ENCODE peak calls at places on chromosome 22, in four cellular contexts. One of them, this sample, is unnamed.

GRCh38 chr22:47954107-47954506 is 1191.7 kb downstream of the TBC1D22A start:
- DNase-seq in IMR-90: no peak
- DNase-seq in HepG2: no peak
- DNase-seq in GM12878: no peak
- DNase-seq in this sample: no peak

GRCh38 chr22:24976442-24977218 is 24.1 kb downstream of the KIAA1671 start:
- DNase-seq in IMR-90: no peak
- DNase-seq in HepG2: no peak
- DNase-seq in GM12878: no peak
- DNase-seq in this sample: no peak

GRCh38 chr22:30318773-30319419 is 7.8 kb downstream of the TBC1D10A start:
- DNase-seq in HepG2: no peak
- DNase-seq in GM12878: no peak
- DNase-seq in IMR-90: no peak
- DNase-seq in this sample: no peak

GRCh38 chr22:22061085-22062077 is 78.8 kb upstream of the TOP3B start:
- DNase-seq in HepG2: peak
- DNase-seq in GM12878: no peak
- DNase-seq in IMR-90: peak
- DNase-seq in this sample: no peak

GRCh38 chr22:22099833-22100812 is 117.5 kb upstream of the TOP3B start:
- DNase-seq in HepG2: no peak
- DNase-seq in IMR-90: peak
- DNase-seq in GM12878: no peak
- DNase-seq in this sample: no peak

GRCh38 chr22:45911601-45912271 is 65.2 kb downstream of the WNT7B start:
- DNase-seq in GM12878: no peak
- DNase-seq in HepG2: peak
- DNase-seq in IMR-90: no peak
- DNase-seq in this sample: no peak

GRCh38 chr22:22884010-22884887 is 3.4 kb upstream of the IGLL5 start:
- DNase-seq in IMR-90: peak
- DNase-seq in HepG2: peak
- DNase-seq in GM12878: no peak
- DNase-seq in this sample: peak

GRCh38 chr22:25451480-25452114 is 112.9 kb upstream of the GRK3 start:
- DNase-seq in IMR-90: peak
- DNase-seq in GM12878: no peak
- DNase-seq in HepG2: no peak
- DNase-seq in this sample: no peak

GRCh38 chr22:26515938-26516337 is 3.7 kb upstream of the TFIP11 start:
- DNase-seq in HepG2: no peak
- DNase-seq in IMR-90: no peak
- DNase-seq in GM12878: no peak
- DNase-seq in this sample: no peak

GRCh38 chr22:41576877-41577276 is 12.8 kb downstream of the PMM1 start:
- DNase-seq in IMR-90: peak
- DNase-seq in GM12878: no peak
- DNase-seq in HepG2: peak
- DNase-seq in this sample: peak

GRCh38 chr22:33931406-33931805 is 11.1 kb upstream of the LARGE1 start:
- DNase-seq in HepG2: no peak
- DNase-seq in IMR-90: no peak
- DNase-seq in GM12878: no peak
- DNase-seq in this sample: no peak

GRCh38 chr22:45329536-45329936 is 19.8 kb downstream of the FAM118A start:
- DNase-seq in IMR-90: no peak
- DNase-seq in HepG2: no peak
- DNase-seq in GM12878: no peak
- DNase-seq in this sample: peak

GRCh38 chr22:23767303-23767672 is 484 bp downstream of the CHCHD10 start:
- DNase-seq in GM12878: no peak
- DNase-seq in IMR-90: no peak
- DNase-seq in HepG2: no peak
- DNase-seq in this sample: no peak

GRCh38 chr22:38032681-38033521 is 24.3 kb upstream of the PICK1 start:
- DNase-seq in HepG2: peak
- DNase-seq in GM12878: no peak
- DNase-seq in IMR-90: peak
- DNase-seq in this sample: no peak

GRCh38 chr22:30187726-30188407 is 58.7 kb downstream of the LIF start:
- DNase-seq in HepG2: no peak
- DNase-seq in IMR-90: peak
- DNase-seq in GM12878: no peak
- DNase-seq in this sample: no peak

GRCh38 chr22:47333625-47334024 is 571.2 kb downstream of the TBC1D22A start:
- DNase-seq in GM12878: no peak
- DNase-seq in IMR-90: peak
- DNase-seq in HepG2: peak
- DNase-seq in this sample: no peak

GRCh38 chr22:33166206-33166605 is 108.0 kb upstream of the SYN3 start:
- DNase-seq in GM12878: no peak
- DNase-seq in HepG2: no peak
- DNase-seq in IMR-90: no peak
- DNase-seq in this sample: no peak

GRCh38 chr22:31586137-31586920 is 75.7 kb downstream of the PISD start:
- DNase-seq in GM12878: no peak
- DNase-seq in IMR-90: peak
- DNase-seq in HepG2: peak
- DNase-seq in this sample: no peak

GRCh38 chr22:31584804-31585160 is 77.2 kb downstream of the PISD start:
- DNase-seq in IMR-90: no peak
- DNase-seq in HepG2: no peak
- DNase-seq in GM12878: no peak
- DNase-seq in this sample: no peak

GRCh38 chr22:31583861-31584485 is 78.0 kb downstream of the PISD start:
- DNase-seq in HepG2: no peak
- DNase-seq in GM12878: no peak
- DNase-seq in IMR-90: peak
- DNase-seq in this sample: no peak

GRCh38 chr22:31588970-31589675 is 72.9 kb downstream of the PISD start:
- DNase-seq in HepG2: peak
- DNase-seq in GM12878: no peak
- DNase-seq in IMR-90: no peak
- DNase-seq in this sample: no peak

DNA sequence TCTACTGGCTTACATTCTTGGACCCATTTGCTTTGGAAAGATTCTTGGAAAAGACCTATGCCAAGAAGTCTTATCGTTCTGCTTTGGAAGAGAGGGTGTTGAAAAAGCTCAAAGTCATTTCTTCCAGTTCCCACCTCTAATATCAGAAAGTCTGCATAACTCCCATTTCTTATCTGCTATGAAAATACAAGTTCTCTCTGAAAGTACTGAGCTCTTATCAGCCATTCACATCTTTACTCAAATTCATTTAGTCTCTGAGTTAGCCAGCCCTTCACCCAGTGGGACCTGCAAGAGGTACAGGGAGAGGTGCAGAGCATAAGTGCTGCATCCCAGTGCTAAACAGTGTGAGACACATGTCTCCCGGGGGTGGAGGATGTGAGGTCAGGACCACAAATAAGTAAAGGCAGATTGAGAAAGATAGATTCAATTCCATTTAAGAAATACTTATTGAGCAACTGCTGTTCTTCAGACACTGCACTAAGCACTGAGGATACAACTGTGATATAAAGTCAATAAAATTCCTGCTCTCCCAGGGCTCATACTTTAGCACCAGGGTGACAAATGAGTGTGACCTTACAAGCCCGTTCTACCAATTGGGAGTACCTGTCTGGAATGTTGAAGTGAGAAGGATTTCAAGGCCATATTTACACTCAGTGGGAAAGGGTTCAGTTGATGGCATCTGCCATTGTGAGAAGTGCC is 76.7 kb downstream of the PISD start:
- DNase-seq in GM12878: no peak
- DNase-seq in HepG2: peak
- DNase-seq in IMR-90: peak
- DNase-seq in this sample: no peak
- TF ChIP-seq MXI1 in GM12878: no peak
- TF ChIP-seq MXI1 in HepG2: no peak
- TF ChIP-seq MXI1 in IMR-90: no peak
- TF ChIP-seq MXI1 in this sample: no peak

GRCh38 chr22:35661377-35661937 is 13.2 kb downstream of the APOL6 start:
- DNase-seq in HepG2: no peak
- DNase-seq in IMR-90: peak
- DNase-seq in GM12878: no peak
- DNase-seq in this sample: no peak

GRCh38 chr22:35651085-35651484 is 2.8 kb downstream of the APOL6 start:
- DNase-seq in GM12878: no peak
- DNase-seq in IMR-90: no peak
- DNase-seq in HepG2: no peak
- DNase-seq in this sample: no peak

GRCh38 chr22:35657571-35658312 is 9.5 kb downstream of the APOL6 start:
- DNase-seq in IMR-90: no peak
- DNase-seq in HepG2: no peak
- DNase-seq in GM12878: no peak
- DNase-seq in this sample: no peak

GRCh38 chr22:35656284-35656752 is 8.1 kb downstream of the APOL6 start:
- DNase-seq in IMR-90: no peak
- DNase-seq in HepG2: no peak
- DNase-seq in GM12878: no peak
- DNase-seq in this sample: peak
- TF ChIP-seq MXI1 in IMR-90: no peak
- TF ChIP-seq MXI1 in HepG2: no peak
- TF ChIP-seq MXI1 in GM12878: no peak
- TF ChIP-seq MXI1 in this sample: no peak

GRCh38 chr22:42907404-42908081 is 50.5 kb upstream of the ARFGAP3 start:
- DNase-seq in GM12878: no peak
- DNase-seq in IMR-90: no peak
- DNase-seq in HepG2: no peak
- DNase-seq in this sample: no peak

GRCh38 chr22:42905702-42906183 is 48.7 kb upstream of the ARFGAP3 start:
- DNase-seq in GM12878: no peak
- DNase-seq in HepG2: no peak
- DNase-seq in IMR-90: no peak
- DNase-seq in this sample: peak

GRCh38 chr22:42905217-42905616 is 48.1 kb upstream of the ARFGAP3 start:
- DNase-seq in GM12878: no peak
- DNase-seq in HepG2: no peak
- DNase-seq in IMR-90: no peak
- DNase-seq in this sample: no peak

GRCh38 chr22:42908082-42908746 is 51.1 kb upstream of the ARFGAP3 start:
- DNase-seq in HepG2: no peak
- DNase-seq in IMR-90: no peak
- DNase-seq in GM12878: no peak
- DNase-seq in this sample: no peak

DNA sequence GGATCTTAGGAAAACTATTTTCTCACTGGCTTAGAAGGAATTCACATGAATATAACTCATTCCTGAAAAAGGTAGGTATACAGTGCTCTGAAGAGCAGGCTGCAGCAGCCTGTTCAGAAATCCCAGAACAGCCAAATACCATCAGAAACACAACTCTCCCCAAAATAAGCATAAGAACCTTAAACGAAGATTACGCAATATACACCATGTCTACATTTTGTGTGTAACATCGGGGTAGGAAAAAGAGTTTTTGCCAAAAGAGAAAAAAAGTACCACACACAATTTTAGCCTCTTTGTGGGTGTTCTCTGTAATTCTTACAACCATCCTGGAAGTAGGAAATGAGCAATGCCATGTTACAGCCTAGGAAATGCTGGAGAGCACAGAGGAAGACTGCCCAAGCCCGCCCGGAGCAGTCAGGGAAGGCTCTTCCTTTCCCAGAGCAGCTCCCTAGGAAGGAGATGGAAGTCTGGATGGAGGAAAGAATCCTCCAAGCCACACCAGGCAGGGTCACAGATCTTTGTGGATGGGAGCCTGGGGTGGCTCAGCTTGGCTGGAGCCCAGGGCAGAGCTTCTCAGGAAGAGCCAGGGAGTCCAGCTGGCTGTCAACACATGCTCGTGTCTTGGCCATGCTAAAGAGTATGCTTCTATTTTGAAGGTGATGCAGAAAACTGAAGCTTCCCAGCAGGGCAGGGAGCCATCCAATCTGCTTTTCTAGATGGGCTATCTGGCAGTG is 49.7 kb upstream of the ARFGAP3 start:
- DNase-seq in IMR-90: peak
- DNase-seq in GM12878: no peak
- DNase-seq in HepG2: no peak
- DNase-seq in this sample: no peak
- TF ChIP-seq MXI1 in IMR-90: no peak
- TF ChIP-seq MXI1 in GM12878: no peak
- TF ChIP-seq MXI1 in HepG2: no peak
- TF ChIP-seq MXI1 in this sample: no peak

GRCh38 chr22:39513791-39514190 is 6.6 kb upstream of the ATF4 start:
- DNase-seq in GM12878: no peak
- DNase-seq in HepG2: no peak
- DNase-seq in IMR-90: no peak
- DNase-seq in this sample: no peak

GRCh38 chr22:39515266-39516050 is 4.9 kb upstream of the ATF4 start:
- DNase-seq in HepG2: no peak
- DNase-seq in IMR-90: no peak
- DNase-seq in GM12878: no peak
- DNase-seq in this sample: no peak

GRCh38 chr22:39517470-39517869 is 2.9 kb upstream of the ATF4 start:
- DNase-seq in IMR-90: no peak
- DNase-seq in HepG2: no peak
- DNase-seq in GM12878: no peak
- DNase-seq in this sample: no peak

GRCh38 chr22:39512026-39512425 is 8.3 kb upstream of the ATF4 start:
- DNase-seq in IMR-90: no peak
- DNase-seq in GM12878: no peak
- DNase-seq in HepG2: no peak
- DNase-seq in this sample: no peak

GRCh38 chr22:39514373-39514973 is 5.9 kb upstream of the ATF4 start:
- DNase-seq in IMR-90: peak
- DNase-seq in HepG2: no peak
- DNase-seq in GM12878: no peak
- DNase-seq in this sample: peak
- TF ChIP-seq MXI1 in IMR-90: no peak
- TF ChIP-seq MXI1 in HepG2: no peak
- TF ChIP-seq MXI1 in GM12878: no peak
- TF ChIP-seq MXI1 in this sample: no peak

GRCh38 chr22:49306632-49306975 is 521.1 kb downstream of the BRD1 start:
- DNase-seq in HepG2: no peak
- DNase-seq in GM12878: no peak
- DNase-seq in IMR-90: no peak
- DNase-seq in this sample: no peak

GRCh38 chr22:49307071-49307830 is 520.4 kb downstream of the BRD1 start:
- DNase-seq in IMR-90: no peak
- DNase-seq in HepG2: no peak
- DNase-seq in GM12878: no peak
- DNase-seq in this sample: no peak

GRCh38 chr22:49305966-49306631 is 521.6 kb downstream of the BRD1 start:
- DNase-seq in GM12878: no peak
- DNase-seq in HepG2: no peak
- DNase-seq in IMR-90: no peak
- DNase-seq in this sample: no peak

GRCh38 chr22:49303781-49304461 is 523.8 kb downstream of the BRD1 start:
- DNase-seq in HepG2: no peak
- DNase-seq in IMR-90: no peak
- DNase-seq in GM12878: no peak
- DNase-seq in this sample: no peak

GRCh38 chr22:49305215-49305965 is 522.3 kb downstream of the BRD1 start:
- DNase-seq in HepG2: peak
- DNase-seq in GM12878: no peak
- DNase-seq in IMR-90: no peak
- DNase-seq in this sample: peak
- TF ChIP-seq MXI1 in HepG2: no peak
- TF ChIP-seq MXI1 in GM12878: no peak
- TF ChIP-seq MXI1 in IMR-90: no peak
- TF ChIP-seq MXI1 in this sample: no peak

GRCh38 chr22:17980638-17981051 is 43.7 kb downstream of the MICAL3 start:
- DNase-seq in IMR-90: peak
- DNase-seq in HepG2: no peak
- DNase-seq in GM12878: no peak
- DNase-seq in this sample: peak
- TF ChIP-seq MXI1 in IMR-90: peak
- TF ChIP-seq MXI1 in HepG2: no peak
- TF ChIP-seq MXI1 in GM12878: no peak
- TF ChIP-seq MXI1 in this sample: no peak